ENCODE peak calls at places on chromosomes 11 and 22, in four cellular contexts. One of them, this sample, is unnamed.

GRCh38 chr11:72711141-72711540 is 36.9 kb upstream of the PDE2A start:
- DNase-seq in HCT116: no peak
- DNase-seq in H1: no peak
- DNase-seq in SK-N-SH: no peak
- DNase-seq in this sample: no peak

GRCh38 chr22:32336185-32336603 is 21.5 kb upstream of the RFPL3 start:
- DNase-seq in HCT116: no peak
- DNase-seq in H1: no peak
- DNase-seq in SK-N-SH: no peak
- DNase-seq in this sample: no peak

GRCh38 chr22:41876275-41876674 is 38.6 kb downstream of the SHISA8 start:
- DNase-seq in HCT116: no peak
- DNase-seq in H1: no peak
- DNase-seq in SK-N-SH: no peak
- DNase-seq in this sample: no peak

GRCh38 chr11:20397281-20397680 is 9.8 kb downstream of the PRMT3 start:
- DNase-seq in HCT116: peak; percentile 36
- DNase-seq in H1: no peak
- DNase-seq in SK-N-SH: peak; percentile 42
- DNase-seq in this sample: peak; percentile 5

GRCh38 chr11:33530824-33531223 is 169.8 kb downstream of the C11orf91 start:
- DNase-seq in HCT116: no peak
- DNase-seq in H1: no peak
- DNase-seq in SK-N-SH: no peak
- DNase-seq in this sample: no peak

GRCh38 chr11:61293869-61294716 is 1.0 kb downstream of the VWCE start:
- DNase-seq in HCT116: no peak
- DNase-seq in H1: no peak
- DNase-seq in SK-N-SH: peak; percentile 88
- DNase-seq in this sample: no peak

GRCh38 chr11:67384851-67385366 is 6.9 kb upstream of the RAD9A start:
- DNase-seq in HCT116: no peak
- DNase-seq in H1: no peak
- DNase-seq in SK-N-SH: no peak
- DNase-seq in this sample: no peak

GRCh38 chr11:6746086-6746618 is 25.6 kb downstream of the OR2AG2 start:
- DNase-seq in HCT116: no peak
- DNase-seq in H1: no peak
- DNase-seq in SK-N-SH: no peak
- DNase-seq in this sample: no peak

GRCh38 chr11:15830730-15831443 is 525.5 kb downstream of the SOX6 start:
- DNase-seq in HCT116: no peak
- DNase-seq in H1: no peak
- DNase-seq in SK-N-SH: no peak
- DNase-seq in this sample: no peak

GRCh38 chr11:111730031-111730430 is 36.2 kb downstream of the PPP2R1B start:
- DNase-seq in HCT116: no peak
- DNase-seq in H1: no peak
- DNase-seq in SK-N-SH: no peak
- DNase-seq in this sample: no peak
- TF ChIP-seq YY1 in HCT116: no peak
- TF ChIP-seq YY1 in H1: no peak
- TF ChIP-seq YY1 in SK-N-SH: no peak
- TF ChIP-seq YY1 in this sample: no peak

GRCh38 chr11:104275992-104276391 is 112.0 kb upstream of the PDGFD start:
- DNase-seq in HCT116: no peak
- DNase-seq in H1: no peak
- DNase-seq in SK-N-SH: no peak
- DNase-seq in this sample: no peak

DNA sequence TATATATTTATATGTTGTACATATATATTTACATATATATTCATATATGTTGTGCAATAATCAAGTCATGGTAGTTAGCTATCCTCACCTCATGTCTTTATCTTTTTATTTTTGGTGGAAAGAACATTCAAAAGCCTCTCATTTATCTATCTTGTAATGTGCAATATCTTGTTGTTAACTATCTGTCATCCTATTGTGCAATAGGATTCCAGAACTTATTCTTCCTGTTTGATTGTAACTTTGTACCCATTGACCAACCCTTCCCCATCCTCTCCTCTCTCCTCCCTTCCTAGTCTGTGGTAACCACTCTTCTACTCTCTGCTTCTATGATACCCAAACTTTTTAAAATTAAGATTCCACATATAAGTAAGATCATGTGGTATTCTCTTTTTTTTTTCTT is 115.6 kb upstream of the PDGFD start:
- DNase-seq in HCT116: no peak
- DNase-seq in H1: no peak
- DNase-seq in SK-N-SH: no peak
- DNase-seq in this sample: no peak
- TF ChIP-seq YY1 in HCT116: no peak
- TF ChIP-seq YY1 in H1: no peak
- TF ChIP-seq YY1 in SK-N-SH: no peak
- TF ChIP-seq YY1 in this sample: no peak

GRCh38 chr22:27135582-27135981 is 478.2 kb downstream of the MIAT start:
- DNase-seq in HCT116: no peak
- DNase-seq in H1: no peak
- DNase-seq in SK-N-SH: no peak
- DNase-seq in this sample: no peak
- TF ChIP-seq YY1 in HCT116: no peak
- TF ChIP-seq YY1 in H1: no peak
- TF ChIP-seq YY1 in SK-N-SH: no peak
- TF ChIP-seq YY1 in this sample: no peak

GRCh38 chr22:37051629-37052385 is at the start of gene KCTD17:
- DNase-seq in HCT116: peak; percentile 24
- DNase-seq in H1: no peak
- DNase-seq in SK-N-SH: peak; percentile 99
- DNase-seq in this sample: peak; percentile 38
- TF ChIP-seq YY1 in HCT116: peak; percentile 27
- TF ChIP-seq YY1 in H1: peak; percentile 88
- TF ChIP-seq YY1 in SK-N-SH: peak; percentile 25
- TF ChIP-seq YY1 in this sample: no peak

GRCh38 chr11:76984741-76985140 is 49.5 kb upstream of the B3GNT6 start:
- DNase-seq in HCT116: no peak
- DNase-seq in H1: no peak
- DNase-seq in SK-N-SH: no peak
- DNase-seq in this sample: no peak
- TF ChIP-seq YY1 in HCT116: no peak
- TF ChIP-seq YY1 in H1: no peak
- TF ChIP-seq YY1 in SK-N-SH: no peak
- TF ChIP-seq YY1 in this sample: no peak

GRCh38 chr11:10742460-10743208 is 8.4 kb upstream of the CTR9 start:
- DNase-seq in HCT116: no peak
- DNase-seq in H1: no peak
- DNase-seq in SK-N-SH: peak; percentile 57
- DNase-seq in this sample: no peak
- TF ChIP-seq YY1 in HCT116: no peak
- TF ChIP-seq YY1 in H1: no peak
- TF ChIP-seq YY1 in SK-N-SH: no peak
- TF ChIP-seq YY1 in this sample: no peak

GRCh38 chr11:134756811-134757540 is 344.9 kb upstream of the B3GAT1 start:
- DNase-seq in HCT116: no peak
- DNase-seq in H1: no peak
- DNase-seq in SK-N-SH: no peak
- DNase-seq in this sample: no peak
- TF ChIP-seq YY1 in HCT116: no peak
- TF ChIP-seq YY1 in H1: no peak
- TF ChIP-seq YY1 in SK-N-SH: no peak
- TF ChIP-seq YY1 in this sample: no peak